ENCODE peak calls at places on chromosomes 12 and 14, in eight cellular contexts. E is lower lobe of right lung; I is right lobe of liver; D is right cardiac atrium; T is lung; Z is neural progenitor cell; O is CD8-positive, alpha-beta memory T cell; S is sigmoid colon. H is an unnamed sample. For H3K27me3 and H3K9me3, the result is how much of the 10 kb centered on the place peaks cover.

GRCh38 chr12:6979021-6979420 is 8.3 kb downstream of the EMG1 start:
- DNase-seq in E (no peak), I (no peak), D (no peak), T (no peak), Z (no peak), O (no peak), S (no peak), H (no peak)

GRCh38 chr14:52086755-52087154 is 17.9 kb upstream of the NID2 start:
- DNase-seq in E (no peak), I (no peak), D (no peak), T (no peak), Z (no peak), O (no peak), S (no peak), H (no peak)

GRCh38 chr14:61567838-61568571 is 127.3 kb upstream of the HIF1A start:
- DNase-seq in E (no peak), I (no peak), D (no peak), T (no peak), Z (peak), O (no peak), S (no peak), H (no peak)

GRCh38 chr14:38951451-38951850 is 151.6 kb downstream of the SEC23A start:
- DNase-seq in E (no peak), I (no peak), D (no peak), T (no peak), Z (no peak), O (no peak), S (no peak), H (no peak)

GRCh38 chr14:77139540-77140342 is 1.9 kb downstream of the ZDHHC22 start:
- DNase-seq in E (no peak), I (peak), D (peak), T (no peak), Z (peak), O (no peak), S (no peak), H (peak)

GRCh38 chr12:87054225-87054624 is 798.0 kb upstream of the MGAT4C start:
- DNase-seq in E (no peak), I (no peak), D (no peak), T (no peak), Z (no peak), O (no peak), S (no peak), H (no peak)

GRCh38 chr14:100762089-100762515 is 35.4 kb downstream of the DLK1 start:
- DNase-seq in E (no peak), I (no peak), D (no peak), T (no peak), Z (no peak), O (no peak), S (no peak), H (no peak)

GRCh38 chr14:63854330-63854729 is 1.5 kb downstream of the SYNE2 start:
- DNase-seq in E (no peak), I (no peak), D (no peak), T (no peak), Z (peak), O (no peak), S (no peak), H (no peak)

GRCh38 chr12:57138526-57139272 is 8.7 kb downstream of the LRP1-AS start:
- DNase-seq in E (peak), I (peak), D (peak), T (peak), Z (no peak), O (peak), S (peak), H (peak)

GRCh38 chr14:31926123-31926522 is 151.0 kb upstream of the ARHGAP5 start:
- DNase-seq in E (no peak), I (no peak), D (no peak), T (no peak), Z (peak), O (no peak), S (no peak), H (no peak)

DNA sequence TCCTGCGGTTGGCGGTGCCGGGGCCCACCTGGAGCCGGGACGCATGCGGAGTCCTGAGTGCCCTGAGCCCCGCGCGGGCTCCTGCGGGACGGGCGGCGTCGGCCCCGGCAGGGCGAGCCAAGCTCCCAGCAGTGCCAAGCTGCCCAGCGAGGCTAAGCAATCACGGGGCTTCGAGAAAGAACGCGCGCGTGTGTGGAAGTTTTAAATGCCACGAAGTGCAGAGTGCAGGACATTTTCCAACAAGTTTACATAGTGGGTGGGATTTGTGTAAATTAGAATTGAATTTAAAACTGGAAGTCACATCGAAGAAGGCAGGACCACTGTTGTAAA is 558 bp upstream of the CPM start:
- DNase-seq in E (no peak), I (no peak), D (no peak), T (no peak), Z (no peak), O (no peak), S (no peak), H (no peak)
- H3K4me3 ChIP-seq in E (peak), I (peak), D (peak), T (peak), Z (peak), O (peak), S (peak), H (peak)

GRCh38 chr12:119594399-119594730 is 791 bp downstream of the TMEM233 start:
- DNase-seq in E (no peak), I (no peak), D (no peak), T (no peak), Z (peak), O (no peak), S (no peak), H (peak)
- H3K27me3 ChIP-seq in E (under half), I (under half), D (under half), T (under half), Z (half or more), O (under half), S (under half), H (under half)

GRCh38 chr12:130132831-130133635 is 29.2 kb upstream of the FZD10 start:
- DNase-seq in E (no peak), I (no peak), D (no peak), T (no peak), Z (no peak), O (no peak), S (no peak), H (no peak)
- H3K9me3 ChIP-seq in E (under half), I (under half), D (under half), T (under half), Z (under half), O (under half), S (under half), H (under half)

DNA sequence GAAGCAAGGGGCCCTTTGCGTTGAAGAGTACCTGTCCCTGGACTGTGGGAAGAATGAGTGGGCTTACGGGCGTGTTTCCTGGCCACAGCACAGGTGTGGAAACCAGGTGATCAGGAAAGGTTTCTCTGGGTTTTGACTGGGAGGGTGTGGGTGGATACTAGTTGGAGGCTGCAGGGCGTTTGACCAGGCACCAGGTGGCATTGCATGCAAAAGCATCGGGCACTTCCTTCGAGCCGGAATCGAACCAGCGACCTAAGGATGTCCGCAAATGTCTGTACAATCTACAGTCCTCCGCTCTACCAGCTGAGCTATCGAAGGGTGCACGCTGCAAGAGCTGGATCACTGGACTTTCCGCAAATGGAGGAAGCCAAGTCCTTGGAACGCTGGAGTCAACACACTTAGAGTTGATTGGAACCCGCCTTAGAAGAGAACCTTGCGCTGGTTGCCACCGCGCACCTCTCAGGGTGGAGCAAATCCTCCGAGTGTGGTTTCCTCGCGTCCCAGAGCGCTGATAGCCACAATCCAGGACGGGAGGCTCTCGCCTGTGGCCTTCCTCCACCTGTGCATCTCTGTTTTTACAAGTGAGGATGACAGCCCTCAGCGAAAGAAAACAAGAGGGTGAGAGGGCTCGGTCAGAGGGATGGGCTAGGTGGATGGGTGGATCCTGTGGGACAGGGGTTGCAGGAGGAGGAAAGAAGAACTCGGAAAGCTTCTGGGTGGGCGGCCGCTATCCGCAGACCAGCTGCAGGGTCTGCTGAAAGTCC is 21.2 kb upstream of the RNASE4 start:
- DNase-seq in E (peak), I (peak), D (peak), T (peak), Z (peak), O (peak), S (peak), H (peak)
- H3K4me3 ChIP-seq in E (peak), I (no peak), D (no peak), T (no peak), Z (peak), O (peak), S (no peak), H (peak)

DNA sequence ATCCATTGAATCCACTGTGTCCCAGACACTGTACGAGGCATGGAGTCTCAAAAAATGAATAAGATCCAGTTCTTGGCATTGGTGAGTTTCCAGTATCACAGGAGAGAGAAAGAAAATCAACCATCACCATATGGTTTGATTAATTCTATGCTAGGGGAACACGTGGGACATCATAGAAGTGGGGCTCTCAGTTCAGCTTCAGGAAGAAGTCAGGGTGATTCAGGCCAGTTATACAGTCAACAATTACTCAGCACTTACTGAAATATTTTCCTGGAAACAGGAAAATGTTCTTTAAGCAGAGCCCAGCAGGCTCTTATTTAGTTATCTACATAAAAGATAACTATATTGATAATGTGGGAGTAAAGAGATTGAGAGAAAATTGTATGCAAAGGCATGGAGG is 407.2 kb downstream of the NOVA1 start:
- DNase-seq in E (no peak), I (no peak), D (no peak), T (no peak), Z (no peak), O (no peak), S (no peak), H (no peak)
- H3K27me3 ChIP-seq in E (under half), I (under half), D (under half), T (under half), Z (under half), O (under half), S (under half), H (under half)

GRCh38 chr14:83007641-83008237 is 1474.1 kb upstream of the SEL1L start:
- DNase-seq in E (no peak), I (no peak), D (no peak), T (no peak), Z (no peak), O (no peak), S (no peak), H (no peak)
- H3K9me3 ChIP-seq in E (under half), I (under half), D (under half), T (under half), Z (under half), O (under half), S (under half), H (under half)

DNA sequence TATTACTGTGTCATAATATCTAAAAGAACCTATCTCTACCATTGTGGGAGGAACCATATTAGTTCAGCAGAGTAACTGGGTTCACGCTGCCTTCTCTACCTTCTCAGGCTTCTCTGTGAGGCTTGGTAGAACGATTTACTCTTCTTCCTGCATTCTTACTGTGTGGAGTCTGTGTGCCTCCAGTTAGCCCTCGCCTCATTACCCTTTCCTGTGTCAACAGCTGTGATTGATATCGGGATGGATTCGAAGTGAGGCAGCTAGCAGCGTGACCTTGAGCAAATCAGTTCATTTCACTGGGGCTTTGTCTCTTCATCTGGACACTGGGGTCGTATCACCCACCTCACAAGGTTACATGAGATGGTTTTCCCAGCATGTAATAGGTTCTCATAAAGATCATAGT is 4.6 kb upstream of the VRK1 start:
- DNase-seq in E (no peak), I (no peak), D (no peak), T (no peak), Z (no peak), O (no peak), S (no peak), H (no peak)
- H3K4me3 ChIP-seq in E (no peak), I (no peak), D (no peak), T (no peak), Z (no peak), O (no peak), S (no peak), H (no peak)

GRCh38 chr12:62692884-62693283 is 226.3 kb downstream of the MON2 start:
- DNase-seq in E (no peak), I (no peak), D (no peak), T (no peak), Z (no peak), O (no peak), S (no peak), H (no peak)
- H3K27me3 ChIP-seq in E (under half), I (under half), D (under half), T (under half), Z (under half), O (under half), S (under half), H (under half)

H was measured in MG63.